ENCODE peak calls at places on chromosome 14, in seven cellular contexts. X is astrocyte of the spinal cord, L is gastrocnemius medialis, Q is fibroblast of pulmonary artery, F is tibial artery, N is transverse colon, A is fibroblast of lung. J is an unnamed sample.

GRCh38 chr14:101248840-101249675 is 312.2 kb upstream of the DIO3 start:
- DNase-seq in F (peak; percentile 40), A (no peak), Q (no peak), N (no peak), L (no peak), X (no peak), J (no peak)

GRCh38 chr14:26872930-26873470 is 275.2 kb upstream of the NOVA1 start:
- DNase-seq in F (no peak), L (no peak), A (no peak), Q (no peak), N (no peak), X (no peak), J (no peak)

GRCh38 chr14:24965934-24966593 is 83.9 kb downstream of the STXBP6 start:
- DNase-seq in X (peak; percentile 66), A (peak; percentile 85), F (no peak), N (peak; percentile 37), L (peak; percentile 16), Q (peak; percentile 79), J (no peak)

GRCh38 chr14:100555436-100556067 is 31.7 kb downstream of the BEGAIN start:
- DNase-seq in A (no peak), N (no peak), Q (no peak), F (no peak), L (no peak), X (no peak), J (no peak)

GRCh38 chr14:79162833-79163232 is 992.7 kb downstream of the NRXN3 start:
- DNase-seq in L (no peak), Q (no peak), A (no peak), X (no peak), F (no peak), N (no peak), J (no peak)

GRCh38 chr14:67569011-67569650 is 30.9 kb downstream of the PIGH start:
- DNase-seq in L (no peak), F (peak; percentile 64), X (no peak), N (no peak), A (no peak), Q (no peak), J (no peak)

GRCh38 chr14:89139404-89140247 is 277.4 kb downstream of the FOXN3 start:
- DNase-seq in F (no peak), N (no peak), Q (no peak), A (no peak), L (no peak), X (no peak), J (no peak)

GRCh38 chr14:101235042-101235871 is 326.0 kb upstream of the DIO3 start:
- DNase-seq in A (peak; percentile 41), X (peak; percentile 31), L (no peak), Q (peak; percentile 52), N (peak; percentile 65), F (peak; percentile 66), J (no peak)

GRCh38 chr14:85536835-85537195 is 6.9 kb downstream of the FLRT2 start:
- DNase-seq in X (no peak), N (no peak), F (no peak), L (no peak), Q (peak; percentile 69), A (peak; percentile 50), J (no peak)

GRCh38 chr14:89315493-89316456 is 101.3 kb downstream of the FOXN3 start:
- DNase-seq in X (no peak), F (no peak), A (no peak), N (no peak), L (no peak), Q (no peak), J (no peak)

GRCh38 chr14:96108911-96109310 is 69.7 kb downstream of the C14orf132 start:
- DNase-seq in X (no peak), A (no peak), F (no peak), L (no peak), Q (no peak), N (no peak), J (no peak)

GRCh38 chr14:104940526-104941150 is 16.0 kb downstream of the PLD4 start:
- DNase-seq in N (no peak), F (no peak), L (no peak), A (no peak), X (no peak), Q (no peak), J (no peak)

GRCh38 chr14:90049390-90049789 is 12.4 kb upstream of the KCNK13 start:
- DNase-seq in A (no peak), X (no peak), Q (no peak), F (no peak), L (no peak), N (no peak), J (no peak)

GRCh38 chr14:61351457-61351856 is 30.1 kb downstream of the PRKCH start:
- DNase-seq in A (no peak), X (no peak), Q (no peak), F (no peak), N (no peak), L (no peak), J (no peak)

GRCh38 chr14:91877376-91877775 is 10.0 kb upstream of the TC2N start:
- DNase-seq in N (no peak), A (no peak), X (no peak), Q (no peak), F (no peak), L (no peak), J (no peak)

GRCh38 chr14:50403433-50403832 is 6.8 kb upstream of the CDKL1 start:
- DNase-seq in L (no peak), N (no peak), X (peak; percentile 33), A (peak; percentile 82), Q (peak; percentile 48), F (no peak), J (no peak)

GRCh38 chr14:96706893-96707292 is 90.3 kb upstream of the VRK1 start:
- DNase-seq in X (no peak), L (no peak), F (no peak), A (no peak), N (no peak), Q (no peak), J (no peak)

DNA sequence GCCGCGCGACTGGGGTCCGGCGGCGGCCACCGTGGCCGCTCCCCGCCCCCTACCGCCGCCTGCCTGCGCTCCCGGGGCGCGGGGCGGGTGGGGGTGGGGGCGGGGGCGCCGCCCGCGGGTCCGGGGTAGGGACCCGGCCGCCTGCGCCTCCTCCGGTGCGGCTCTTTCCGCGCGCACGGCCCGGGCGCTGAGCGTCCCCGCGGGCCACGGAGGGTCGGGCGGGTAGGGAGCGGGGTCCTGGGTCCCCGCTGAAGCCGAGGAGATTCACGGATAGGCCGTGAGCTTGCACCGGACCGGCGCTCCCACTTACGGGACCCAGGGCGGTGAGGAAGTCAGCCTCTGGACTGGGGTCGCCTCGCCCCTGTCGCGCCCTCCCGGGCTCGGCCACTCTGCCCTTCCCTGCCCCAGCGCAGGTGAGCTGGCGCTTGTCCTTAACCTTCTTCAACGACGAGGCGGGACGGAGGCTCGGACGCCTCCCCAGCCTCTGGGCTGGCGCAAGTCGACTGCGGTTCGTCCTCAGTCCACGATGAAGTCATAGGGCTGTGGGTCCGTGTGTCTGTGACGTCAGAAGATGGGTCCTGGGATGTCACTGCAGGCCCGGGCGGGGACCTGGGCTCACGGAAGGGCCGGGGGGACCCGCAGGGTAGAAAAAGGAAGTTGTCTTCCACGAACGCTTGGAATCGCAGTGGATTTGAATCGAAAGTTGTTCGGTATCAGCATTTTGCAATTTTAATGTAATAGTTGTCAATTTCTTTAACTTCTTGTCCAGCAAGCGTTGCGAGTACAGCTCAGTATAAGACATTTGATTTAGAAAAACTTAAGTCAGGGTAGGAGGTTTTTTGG is 572 bp downstream of the FBXO34 start:
- DNase-seq in L (peak; percentile 71), F (peak; percentile 79), N (peak; percentile 79), A (peak; percentile 87), Q (peak; percentile 82), X (peak; percentile 77), J (peak; percentile 73)
- TF ChIP-seq CTCF in L (no peak), F (no peak), N (no peak), A (no peak), Q (no peak), X (no peak), J (no peak)

GRCh38 chr14:22598099-22598895 is at the start of gene ABHD4:
- DNase-seq in X (peak; percentile 67), Q (peak; percentile 64), N (peak; percentile 89), A (peak; percentile 68), L (peak; percentile 74), F (peak; percentile 92), J (peak; percentile 80)

GRCh38 chr14:22597265-22597664 is 835 bp upstream of the ABHD4 start:
- DNase-seq in L (no peak), X (no peak), F (no peak), A (no peak), Q (no peak), N (no peak), J (no peak)

GRCh38 chr14:22598896-22599244 is 770 bp downstream of the ABHD4 start:
- DNase-seq in Q (peak; percentile 61), L (peak; percentile 51), N (peak; percentile 60), X (peak; percentile 59), F (peak; percentile 74), A (peak; percentile 71), J (no peak)

GRCh38 chr14:22596354-22596879 is 1.7 kb upstream of the ABHD4 start:
- DNase-seq in A (no peak), Q (no peak), N (no peak), F (no peak), L (no peak), X (no peak), J (no peak)

DNA sequence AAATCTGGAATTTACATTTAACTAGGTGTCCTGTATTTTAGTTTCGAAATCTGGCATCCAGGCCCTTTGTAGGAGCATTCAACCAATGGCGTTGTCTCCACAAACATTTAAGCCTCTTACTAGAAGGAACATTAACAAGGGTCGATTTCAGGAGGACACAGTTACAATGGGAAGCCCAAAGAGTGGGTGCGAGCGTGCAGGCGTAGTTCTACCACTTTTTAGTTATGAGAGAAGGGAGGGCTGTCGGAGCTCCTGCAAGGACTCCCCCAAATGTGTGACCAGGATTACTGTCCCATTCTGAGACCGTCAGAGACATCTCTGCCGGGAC is 365 bp upstream of the ABHD4 start:
- DNase-seq in N (no peak), F (no peak), X (no peak), L (no peak), A (peak; percentile 16), Q (no peak), J (no peak)
- TF ChIP-seq CTCF in N (no peak), F (no peak), X (no peak), L (no peak), A (no peak), Q (no peak), J (no peak)

DNA sequence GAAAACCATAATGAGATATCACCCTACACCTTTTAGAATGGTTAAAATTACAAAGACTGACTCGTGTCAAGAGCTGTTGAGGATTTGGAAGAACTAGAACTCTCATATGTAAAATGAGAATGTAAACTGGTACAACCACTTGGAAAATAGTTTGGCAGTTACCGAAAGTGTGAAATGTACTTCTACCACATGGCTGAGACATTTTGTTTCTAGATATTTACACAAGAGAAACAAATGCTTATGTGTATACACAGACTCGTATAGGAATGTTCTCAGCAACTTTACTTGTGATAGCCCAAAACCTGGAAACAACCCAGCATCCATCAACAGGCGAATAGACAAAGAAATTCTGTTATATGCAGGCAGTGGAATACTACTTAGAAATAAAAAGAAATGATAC is 103.0 kb downstream of the BRMS1L start:
- DNase-seq in X (no peak), Q (no peak), N (no peak), L (no peak), A (no peak), F (no peak), J (no peak)
- TF ChIP-seq CTCF in X (no peak), Q (no peak), N (no peak), L (no peak), A (no peak), F (no peak), J (no peak)

GRCh38 chr14:32246751-32247150 is 43.7 kb upstream of the RNU6-8 start:
- DNase-seq in X (no peak), Q (no peak), A (no peak), L (no peak), N (no peak), F (no peak), J (no peak)

GRCh38 chr14:32249780-32250179 is 46.7 kb upstream of the RNU6-8 start:
- DNase-seq in N (no peak), X (no peak), F (no peak), A (no peak), Q (no peak), L (no peak), J (no peak)

GRCh38 chr14:32244404-32244803 is 41.3 kb upstream of the RNU6-8 start:
- DNase-seq in L (no peak), A (peak; percentile 12), N (no peak), F (no peak), X (no peak), Q (peak; percentile 19), J (no peak)
- TF ChIP-seq CTCF in L (no peak), A (peak; percentile 19), N (no peak), F (no peak), X (peak; percentile 35), Q (peak; percentile 12), J (no peak)

J was measured in type B pancreatic cell.